ENCODE peak calls at places on chromosomes 13 and 19, in six cellular contexts. I is left cardiac atrium, T is foreskin fibroblast, M is GOT3, W is A549, V is memory B cell. S is an unnamed sample.

GRCh38 chr13:98022210-98022609 is 68.7 kb downstream of the IPO5 start:
- DNase-seq in T (peak), V (no peak), I (peak), M (no peak), W (no peak), S (no peak)

GRCh38 chr13:34349091-34349722 is 531.3 kb downstream of the RFC3 start:
- DNase-seq in I (peak), M (peak), W (peak), T (peak), V (no peak), S (no peak)

GRCh38 chr19:4972509-4973230 is 3.8 kb downstream of the KDM4B start:
- DNase-seq in I (peak), M (no peak), W (peak), T (peak), V (no peak), S (no peak)

GRCh38 chr19:29770653-29771052 is 41.1 kb upstream of the CCNE1 start:
- DNase-seq in T (no peak), V (no peak), W (no peak), M (no peak), I (no peak), S (no peak)

GRCh38 chr19:14528419-14529253 is 758 bp upstream of the TECR start:
- DNase-seq in W (no peak), T (no peak), M (no peak), I (no peak), V (no peak), S (peak)

GRCh38 chr19:56664511-56664910 is 7.0 kb downstream of the ZNF835 start:
- DNase-seq in I (no peak), T (no peak), M (no peak), W (no peak), V (no peak), S (no peak)

GRCh38 chr13:42715909-42716308 is 65.5 kb upstream of the FAM216B start:
- DNase-seq in V (no peak), T (no peak), M (no peak), W (no peak), I (peak), S (no peak)

GRCh38 chr19:4547303-4548237 is 7.7 kb upstream of the LRG1 start:
- DNase-seq in M (no peak), V (no peak), I (peak), W (peak), T (no peak), S (peak)